ENCODE peak calls at places on chromosomes 13 and 19, in seven cellular contexts. V is heart right ventricle; P is hepatocyte; C is choroid plexus epithelial cell; W is foreskin fibroblast; S is effector memory CD4-positive, alpha-beta T cell; Q is CD8-positive, alpha-beta T cell. R is an unnamed sample.

GRCh38 chr19:42290523-42291436 is 11.2 kb upstream of the PRR19 start:
- DNase-seq in W (no peak), P (no peak), V (no peak), S (peak), C (no peak), Q (peak), R (no peak)

GRCh38 chr13:71618154-71618553 is 248.8 kb downstream of the DACH1 start:
- DNase-seq in P (no peak), Q (no peak), V (no peak), C (peak), S (no peak), W (no peak), R (no peak)

GRCh38 chr19:49524812-49525455 is 2.9 kb upstream of the RCN3 start:
- DNase-seq in V (no peak), C (no peak), S (no peak), Q (no peak), W (no peak), P (no peak), R (no peak)

GRCh38 chr19:33678796-33679195 is 57.0 kb downstream of the CHST8 start:
- DNase-seq in W (no peak), C (no peak), Q (no peak), V (no peak), P (no peak), S (no peak), R (no peak)

GRCh38 chr13:102591988-102592781 is 4.6 kb upstream of the TPP2 start:
- DNase-seq in V (peak), S (peak), C (peak), W (peak), Q (peak), P (peak), R (peak)

GRCh38 chr13:45055198-45055901 is 65.0 kb upstream of the GTF2F2 start:
- DNase-seq in P (peak), C (peak), V (no peak), Q (no peak), S (no peak), W (peak), R (peak)

GRCh38 chr19:48991823-48992570 is 1.1 kb downstream of the GYS1 start:
- DNase-seq in V (peak), W (peak), S (no peak), Q (no peak), C (peak), P (peak), R (peak)

GRCh38 chr13:65468628-65469027 is 1761.5 kb downstream of the PCDH9 start:
- DNase-seq in Q (no peak), P (no peak), V (no peak), S (no peak), W (no peak), C (peak), R (no peak)

GRCh38 chr19:46081928-46082727 is 41.3 kb upstream of the IGFL4 start:
- DNase-seq in S (no peak), P (peak), Q (no peak), V (no peak), C (peak), W (no peak), R (no peak)

GRCh38 chr13:114109646-114110045 is 22.8 kb downstream of the RASA3 start:
- DNase-seq in W (no peak), C (no peak), P (no peak), V (no peak), Q (peak), S (no peak), R (no peak)

GRCh38 chr13:98496239-98496668 is 80.7 kb downstream of the STK24 start:
- DNase-seq in S (no peak), V (no peak), P (no peak), W (no peak), Q (no peak), C (no peak), R (no peak)
- H3K4me3 ChIP-seq in S (no peak), V (no peak), P (no peak), W (no peak), Q (no peak), C (no peak), R (no peak)

GRCh38 chr13:70366720-70367119 is 258.5 kb upstream of the KLHL1 start:
- DNase-seq in C (no peak), W (no peak), Q (no peak), S (no peak), P (no peak), V (no peak), R (no peak)
- H3K4me3 ChIP-seq in C (no peak), W (no peak), Q (no peak), S (no peak), P (no peak), V (no peak), R (no peak)

GRCh38 chr13:60759499-60759898 is 362.5 kb downstream of the TDRD3 start:
- DNase-seq in Q (no peak), S (no peak), C (peak), V (no peak), W (no peak), P (no peak), R (no peak)
- H3K4me3 ChIP-seq in Q (no peak), S (no peak), C (no peak), V (no peak), W (no peak), P (no peak), R (no peak)

GRCh38 chr19:7550987-7551761 is 15.7 kb downstream of the PNPLA6 start:
- DNase-seq in Q (peak), S (no peak), V (peak), W (no peak), P (peak), C (peak), R (no peak)
- H3K4me3 ChIP-seq in Q (no peak), S (no peak), V (peak), W (no peak), P (no peak), C (peak), R (no peak)

DNA sequence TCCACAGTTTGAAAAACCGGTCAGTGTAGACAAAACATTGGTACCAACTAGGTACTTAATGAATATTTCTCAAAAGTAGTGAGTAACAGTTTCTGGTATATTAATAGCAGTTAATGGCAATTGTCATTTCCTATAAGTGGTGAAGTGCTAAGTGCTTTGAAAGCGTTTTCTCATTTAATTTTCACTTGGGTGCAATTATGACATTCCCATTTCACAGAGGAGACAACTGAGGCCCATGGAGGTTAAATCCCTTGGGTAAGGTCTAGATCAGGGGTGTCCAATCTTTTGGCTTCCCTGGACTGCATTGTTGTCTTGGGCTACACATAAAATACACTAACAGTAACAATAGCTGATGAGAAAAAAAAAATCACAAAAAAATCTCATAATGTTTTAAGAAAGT is 687 bp upstream of the SYT3 start:
- DNase-seq in P (no peak), S (no peak), V (no peak), C (no peak), W (no peak), Q (no peak), R (no peak)
- H3K4me3 ChIP-seq in P (no peak), S (no peak), V (no peak), C (no peak), W (no peak), Q (no peak), R (no peak)